ENCODE peak calls at places on chromosome 12, in seven cellular contexts. P is NCI-H1417 treated with DMSO at 0.1 percent for 48 hours, R is Right ventricle myocardium inferior, T is NCI-H748 treated with DMSO at 0.1 percent for 48 hours, S is GM12864, K is GM23248, N is GM13976. I is an unnamed sample.
A peak's percentile ranks its signal among the peaks of the same experiment; 100 is the strongest.

GRCh38 chr12:9761407-9761736 is 671 bp upstream of the CD69 start:
- DNase-seq in P (no peak), R (no peak), T (no peak), S (no peak), K (no peak), N (no peak), I (no peak)

GRCh38 chr12:47222960-47223847 is 143.4 kb upstream of the AMIGO2 start:
- DNase-seq in P (no peak), R (no peak), T (no peak), S (no peak), K (no peak), N (no peak), I (no peak)

GRCh38 chr12:12467222-12467621 is 95.4 kb downstream of the DUSP16 start:
- DNase-seq in P (no peak), R (no peak), T (no peak), S (no peak), K (no peak), N (no peak), I (no peak)

GRCh38 chr12:45200497-45201043 is 15.3 kb upstream of the ANO6 start:
- DNase-seq in P (no peak), R (no peak), T (no peak), S (no peak), K (no peak), N (no peak), I (no peak)

GRCh38 chr12:74412607-74413230 is 124.9 kb upstream of the ATXN7L3B start:
- DNase-seq in P (peak; percentile 22), R (no peak), T (no peak), S (no peak), K (peak; percentile 21), N (no peak), I (no peak)

GRCh38 chr12:19045421-19045820 is 84.1 kb upstream of the PLEKHA5 start:
- DNase-seq in P (no peak), R (no peak), T (no peak), S (no peak), K (no peak), N (no peak), I (no peak)

GRCh38 chr12:20339060-20339459 is 29.3 kb upstream of the PDE3A start:
- DNase-seq in P (no peak), R (no peak), T (no peak), S (no peak), K (peak; percentile 29), N (no peak), I (no peak)

GRCh38 chr12:59708484-59708883 is 112.7 kb downstream of the SLC16A7 start:
- DNase-seq in P (no peak), R (no peak), T (no peak), S (no peak), K (peak; percentile 43), N (no peak), I (no peak)

GRCh38 chr12:121651381-121651780 is 18.1 kb downstream of the MORN3 start:
- DNase-seq in P (no peak), R (no peak), T (no peak), S (no peak), K (no peak), N (no peak), I (no peak)

GRCh38 chr12:87469295-87469694 is 559.9 kb downstream of the C12orf50 start:
- DNase-seq in P (no peak), R (no peak), T (no peak), S (no peak), K (no peak), N (no peak), I (no peak)

GRCh38 chr12:27521066-27521465 is 2.9 kb upstream of the PPFIBP1 start:
- DNase-seq in P (no peak), R (no peak), T (no peak), S (no peak), K (peak; percentile 67), N (no peak), I (no peak)

GRCh38 chr12:53623526-53623925 is 2.7 kb downstream of the ATF7 start:
- DNase-seq in P (no peak), R (no peak), T (no peak), S (no peak), K (peak; percentile 74), N (no peak), I (no peak)

GRCh38 chr12:110254971-110255540 is 26.0 kb upstream of the ATP2A2 start:
- DNase-seq in P (no peak), R (no peak), T (no peak), S (no peak), K (no peak), N (no peak), I (no peak)

GRCh38 chr12:129902371-129903091 is 1.3 kb downstream of the TMEM132D start:
- DNase-seq in P (no peak), R (no peak), T (no peak), S (no peak), K (no peak), N (no peak), I (no peak)

GRCh38 chr12:123273166-123273565 is 1.5 kb upstream of the CDK2AP1 start:
- DNase-seq in P (no peak), R (no peak), T (no peak), S (no peak), K (no peak), N (no peak), I (no peak)

GRCh38 chr12:6934110-6934509 is 6.4 kb downstream of the ATN1 start:
- DNase-seq in P (no peak), R (peak; percentile 69), T (no peak), S (no peak), K (peak; percentile 42), N (no peak), I (no peak)

GRCh38 chr12:66196806-66197205 is 7.8 kb downstream of the IRAK3 start:
- DNase-seq in P (no peak), R (no peak), T (no peak), S (peak; percentile 31), K (peak; percentile 3), N (peak; percentile 54), I (peak; percentile 54)

GRCh38 chr12:104682790-104683279 is 226.1 kb downstream of the CHST11 start:
- DNase-seq in P (no peak), R (no peak), T (no peak), S (no peak), K (no peak), N (peak; percentile 73), I (peak; percentile 51)

GRCh38 chr12:109098142-109098652 is 800 bp downstream of the UNG start:
- DNase-seq in P (no peak), R (peak; percentile 89), T (no peak), S (no peak), K (peak; percentile 84), N (no peak), I (no peak)

GRCh38 chr12:27236498-27236897 is 7.6 kb upstream of the STK38L start:
- DNase-seq in P (no peak), R (no peak), T (no peak), S (no peak), K (peak; percentile 65), N (no peak), I (no peak)

GRCh38 chr12:69324797-69325466 is 23.2 kb upstream of the LYZ start:
- DNase-seq in P (no peak), R (no peak), T (no peak), S (no peak), K (no peak), N (peak; percentile 43), I (peak; percentile 26)

GRCh38 chr12:93879476-93880376 is 202.6 kb downstream of the CRADD start:
- DNase-seq in P (no peak), R (no peak), T (no peak), S (no peak), K (peak; percentile 78), N (no peak), I (no peak)

GRCh38 chr12:94289551-94290312 is 141.4 kb downstream of the PLXNC1 start:
- DNase-seq in P (no peak), R (peak; percentile 70), T (no peak), S (no peak), K (peak; percentile 80), N (no peak), I (no peak)

GRCh38 chr12:80282226-80282625 is 161.8 kb upstream of the PTPRQ start:
- DNase-seq in P (no peak), R (no peak), T (no peak), S (no peak), K (no peak), N (no peak), I (no peak)

GRCh38 chr12:122459211-122459610 is 36.7 kb upstream of the CLIP1 start:
- DNase-seq in P (no peak), R (no peak), T (no peak), S (no peak), K (no peak), N (no peak), I (no peak)

GRCh38 chr12:48336066-48336465 is 14.7 kb downstream of the ZNF641 start:
- DNase-seq in P (no peak), R (no peak), T (no peak), S (no peak), K (peak; percentile 3), N (no peak), I (no peak)

GRCh38 chr12:47986832-47987231 is 17.4 kb downstream of the COL2A1 start:
- DNase-seq in P (no peak), R (no peak), T (no peak), S (no peak), K (no peak), N (no peak), I (no peak)

GRCh38 chr12:17572250-17572649 is 517.7 kb downstream of the RERGL start:
- DNase-seq in P (no peak), R (no peak), T (no peak), S (no peak), K (no peak), N (no peak), I (no peak)

GRCh38 chr12:124385219-124385969 is 90.5 kb downstream of the RFLNA start:
- DNase-seq in P (no peak), R (no peak), T (no peak), S (no peak), K (peak; percentile 92), N (no peak), I (no peak)

GRCh38 chr12:51653431-51653830 is 62.4 kb downstream of the SCN8A start:
- DNase-seq in P (no peak), R (no peak), T (no peak), S (no peak), K (no peak), N (no peak), I (no peak)

GRCh38 chr12:13022737-13023370 is 21.3 kb upstream of the FAM234B start:
- DNase-seq in P (no peak), R (no peak), T (no peak), S (no peak), K (no peak), N (no peak), I (no peak)